ENCODE peak calls at places on chromosomes 12 and 14, in four cellular contexts. H, L, E and A are unnamed samples.

GRCh38 chr14:51081712-51082111 is 13.2 kb downstream of the TRIM9 start:
- DNase-seq in H (no peak), E (no peak), L (no peak), A (no peak)

GRCh38 chr14:104970231-104971068 is 7.7 kb downstream of the AHNAK2 start:
- DNase-seq in H (peak; percentile 37), L (peak; percentile 56), E (no peak), A (no peak)

GRCh38 chr12:17079251-17079909 is 473.4 kb upstream of the LMO3 start:
- DNase-seq in H (no peak), L (no peak), E (peak; percentile 1), A (no peak)

GRCh38 chr12:48044396-48044795 is 40.1 kb upstream of the COL2A1 start:
- DNase-seq in E (no peak), H (no peak), L (no peak), A (no peak)

GRCh38 chr12:15778126-15778525 is 11.1 kb downstream of the EPS8 start:
- DNase-seq in E (no peak), H (no peak), L (no peak), A (no peak)

GRCh38 chr12:1935700-1936378 is 17.4 kb upstream of the CACNA2D4 start:
- DNase-seq in L (no peak), H (no peak), E (no peak), A (no peak)

GRCh38 chr12:71045781-71046180 is 112.0 kb downstream of the TSPAN8 start:
- DNase-seq in L (no peak), E (no peak), H (no peak), A (no peak)

GRCh38 chr12:107513184-107513583 is 172.4 kb upstream of the PWP1 start:
- DNase-seq in L (no peak), H (no peak), E (no peak), A (no peak)

GRCh38 chr14:51079489-51079888 is 15.4 kb downstream of the TRIM9 start:
- DNase-seq in E (no peak), H (no peak), L (no peak), A (no peak)

GRCh38 chr14:90193925-90194324 is 62.4 kb upstream of the PSMC1 start:
- DNase-seq in H (peak; percentile 16), E (peak; percentile 4), L (peak; percentile 22), A (no peak)

GRCh38 chr12:45388545-45388944 is 172.7 kb downstream of the ANO6 start:
- DNase-seq in E (peak; percentile 29), L (peak; percentile 6), H (no peak), A (no peak)

GRCh38 chr14:36666416-36667206 is 5.0 kb downstream of the PAX9 start:
- DNase-seq in L (no peak), H (no peak), E (no peak), A (no peak)

GRCh38 chr12:68617160-68617926 is 6.6 kb downstream of the RAP1B start:
- DNase-seq in L (no peak), H (no peak), E (no peak), A (no peak)

GRCh38 chr12:43338848-43339526 is 213.0 kb downstream of the ADAMTS20 start:
- DNase-seq in E (peak; percentile 2), H (no peak), L (peak; percentile 16), A (no peak)

DNA sequence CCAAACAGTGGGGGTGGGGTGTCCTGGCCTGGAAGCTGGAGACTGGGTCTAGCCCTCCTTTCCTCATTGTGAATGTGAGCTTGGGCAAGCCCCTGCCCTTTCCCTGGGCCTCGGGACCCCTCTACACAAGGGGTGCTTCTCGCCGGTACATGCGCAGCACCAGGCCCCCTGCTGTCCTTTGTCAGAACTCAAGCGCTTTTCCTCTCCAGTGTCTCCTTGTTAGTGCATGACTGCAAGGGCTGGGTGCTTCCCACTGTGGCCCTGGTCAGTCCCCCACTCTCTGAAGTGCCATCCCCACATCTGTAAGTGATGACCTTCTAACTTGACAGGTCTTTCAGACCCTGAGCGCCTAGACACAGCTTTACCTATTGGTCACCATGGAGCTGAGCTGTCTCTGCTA is 44.2 kb downstream of the DEGS2 start:
- DNase-seq in E (no peak), L (no peak), H (no peak), A (no peak)
- H3K4me3 ChIP-seq in E (no peak overlapping the region), L (no peak overlapping the region), H (no peak overlapping the region), A (no peak overlapping the region)

GRCh38 chr14:97401714-97402113 is 604.5 kb downstream of the VRK1 start:
- DNase-seq in L (no peak), E (no peak), H (no peak), A (no peak)
- TF ChIP-seq TCF7L2 in L (no peak), E (no peak), H (no peak), A (no peak)

GRCh38 chr12:113465808-113466769 is 5.6 kb downstream of the LHX5 start:
- DNase-seq in H (no peak), E (no peak), L (no peak), A (no peak)
- TF ChIP-seq SIN3A in H (no peak), E (no peak), L (no peak), A (no peak)

GRCh38 chr12:34108405-34108803 is 86.1 kb downstream of the ALG10 start:
- DNase-seq in L (no peak), H (no peak), E (no peak), A (no peak)
- H3K4me3 ChIP-seq in L (no peak overlapping the region), H (no peak overlapping the region), E (no peak overlapping the region), A (no peak overlapping the region)

DNA sequence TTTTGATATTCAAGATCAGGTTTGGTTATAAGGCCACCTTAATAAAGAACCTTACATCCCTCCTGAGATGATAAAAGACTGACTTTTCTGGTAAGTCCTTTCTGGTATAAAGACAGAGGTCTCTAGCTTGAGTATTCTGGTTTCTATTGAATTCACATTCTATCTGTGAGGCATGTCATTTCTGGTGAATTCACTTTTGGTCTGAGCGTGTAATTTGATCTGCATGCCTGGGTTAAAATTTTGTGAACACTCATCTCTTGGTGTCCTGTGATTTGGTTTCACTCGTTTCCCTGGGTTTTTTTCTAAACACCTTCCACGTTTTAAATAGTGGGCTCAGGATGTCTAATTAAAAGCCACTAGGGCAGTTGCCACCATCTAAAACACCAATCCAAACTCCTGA is 12.2 kb downstream of the EIF5 start:
- DNase-seq in E (no peak), H (no peak), L (no peak), A (no peak)
- TF ChIP-seq TCF7L2 in E (no peak), H (no peak), L (no peak), A (no peak)